ENCODE peak calls at places on chromosomes 11 and 22, in eight cellular contexts. One of them, this sample, is unnamed. For H3K4me1 and H3K36me3, the result is how much of the 10 kb centered on the place peaks cover.

GRCh38 chr22:25032066-25032465 is 79.5 kb downstream of the KIAA1671 start:
- DNase-seq in HCT116: no peak
- DNase-seq in GM12878: no peak
- DNase-seq in mammary epithelial cell: no peak
- DNase-seq in OCI-LY7: no peak
- DNase-seq in GM23248: no peak
- DNase-seq in mesenchymal stem cell: no peak
- DNase-seq in hepatocyte: no peak
- DNase-seq in this sample: no peak

GRCh38 chr11:1906623-1907423 is 12.7 kb upstream of the TNNT3 start:
- DNase-seq in HCT116: no peak
- DNase-seq in GM12878: no peak
- DNase-seq in mammary epithelial cell: no peak
- DNase-seq in OCI-LY7: no peak
- DNase-seq in GM23248: no peak
- DNase-seq in mesenchymal stem cell: no peak
- DNase-seq in hepatocyte: no peak
- DNase-seq in this sample: no peak

GRCh38 chr11:125253795-125254525 is 89.4 kb downstream of the PKNOX2 start:
- DNase-seq in HCT116: no peak
- DNase-seq in GM12878: no peak
- DNase-seq in mammary epithelial cell: no peak
- DNase-seq in OCI-LY7: no peak
- DNase-seq in GM23248: no peak
- DNase-seq in mesenchymal stem cell: peak
- DNase-seq in hepatocyte: no peak
- DNase-seq in this sample: no peak

GRCh38 chr11:126764221-126764620 is 236.3 kb downstream of the KIRREL3 start:
- DNase-seq in HCT116: no peak
- DNase-seq in GM12878: no peak
- DNase-seq in mammary epithelial cell: no peak
- DNase-seq in OCI-LY7: no peak
- DNase-seq in GM23248: peak
- DNase-seq in mesenchymal stem cell: no peak
- DNase-seq in hepatocyte: no peak
- DNase-seq in this sample: no peak

GRCh38 chr11:14860511-14860910 is 31.5 kb downstream of the CYP2R1 start:
- DNase-seq in HCT116: no peak
- DNase-seq in GM12878: no peak
- DNase-seq in mammary epithelial cell: no peak
- DNase-seq in OCI-LY7: no peak
- DNase-seq in GM23248: no peak
- DNase-seq in mesenchymal stem cell: no peak
- DNase-seq in hepatocyte: no peak
- DNase-seq in this sample: no peak

GRCh38 chr11:92332986-92333385 is 108.4 kb downstream of the FAT3 start:
- DNase-seq in HCT116: no peak
- DNase-seq in GM12878: no peak
- DNase-seq in mammary epithelial cell: no peak
- DNase-seq in OCI-LY7: no peak
- DNase-seq in GM23248: peak
- DNase-seq in mesenchymal stem cell: peak
- DNase-seq in hepatocyte: no peak
- DNase-seq in this sample: no peak

GRCh38 chr11:40384991-40385390 is 1074.5 kb downstream of the LRRC4C start:
- DNase-seq in HCT116: no peak
- DNase-seq in GM12878: no peak
- DNase-seq in mammary epithelial cell: no peak
- DNase-seq in OCI-LY7: no peak
- DNase-seq in GM23248: peak
- DNase-seq in mesenchymal stem cell: peak
- DNase-seq in hepatocyte: no peak
- DNase-seq in this sample: no peak

GRCh38 chr11:59918987-59919589 is 19.1 kb upstream of the OOSP1 start:
- DNase-seq in HCT116: peak
- DNase-seq in GM12878: no peak
- DNase-seq in mammary epithelial cell: peak
- DNase-seq in OCI-LY7: peak
- DNase-seq in GM23248: peak
- DNase-seq in mesenchymal stem cell: peak
- DNase-seq in hepatocyte: peak
- DNase-seq in this sample: no peak

GRCh38 chr11:57275582-57275981 is 38.5 kb upstream of the APLNR start:
- DNase-seq in HCT116: no peak
- DNase-seq in GM12878: no peak
- DNase-seq in mammary epithelial cell: no peak
- DNase-seq in OCI-LY7: no peak
- DNase-seq in GM23248: no peak
- DNase-seq in mesenchymal stem cell: no peak
- DNase-seq in hepatocyte: no peak
- DNase-seq in this sample: no peak

GRCh38 chr22:18115844-18116480 is 5.4 kb downstream of the TUBA8 start:
- DNase-seq in HCT116: no peak
- DNase-seq in GM12878: no peak
- DNase-seq in mammary epithelial cell: no peak
- DNase-seq in OCI-LY7: no peak
- DNase-seq in GM23248: no peak
- DNase-seq in mesenchymal stem cell: no peak
- DNase-seq in hepatocyte: no peak
- DNase-seq in this sample: no peak

GRCh38 chr22:17102297-17102667 is 17.5 kb downstream of the IL17RA start:
- DNase-seq in HCT116: no peak
- DNase-seq in GM12878: no peak
- DNase-seq in mammary epithelial cell: no peak
- DNase-seq in OCI-LY7: no peak
- DNase-seq in GM23248: no peak
- DNase-seq in mesenchymal stem cell: no peak
- DNase-seq in hepatocyte: no peak
- DNase-seq in this sample: no peak

GRCh38 chr11:73342633-73343032 is 33.6 kb upstream of the RELT start:
- DNase-seq in HCT116: no peak
- DNase-seq in GM12878: no peak
- DNase-seq in mammary epithelial cell: no peak
- DNase-seq in OCI-LY7: no peak
- DNase-seq in GM23248: peak
- DNase-seq in mesenchymal stem cell: no peak
- DNase-seq in hepatocyte: peak
- DNase-seq in this sample: no peak

GRCh38 chr11:285894-286220 is 3.1 kb upstream of the PGGHG start:
- DNase-seq in HCT116: no peak
- DNase-seq in GM12878: no peak
- DNase-seq in mammary epithelial cell: no peak
- DNase-seq in OCI-LY7: no peak
- DNase-seq in GM23248: no peak
- DNase-seq in mesenchymal stem cell: no peak
- DNase-seq in hepatocyte: no peak
- DNase-seq in this sample: no peak

GRCh38 chr11:117690484-117691205 is 106.4 kb downstream of the DSCAML1 start:
- DNase-seq in HCT116: no peak
- DNase-seq in GM12878: peak
- DNase-seq in mammary epithelial cell: no peak
- DNase-seq in OCI-LY7: no peak
- DNase-seq in GM23248: no peak
- DNase-seq in mesenchymal stem cell: no peak
- DNase-seq in hepatocyte: no peak
- DNase-seq in this sample: no peak

GRCh38 chr11:2426826-2427521 is 17.3 kb downstream of the TRPM5 start:
- DNase-seq in HCT116: no peak
- DNase-seq in GM12878: no peak
- DNase-seq in mammary epithelial cell: no peak
- DNase-seq in OCI-LY7: no peak
- DNase-seq in GM23248: no peak
- DNase-seq in mesenchymal stem cell: no peak
- DNase-seq in hepatocyte: no peak
- DNase-seq in this sample: no peak

GRCh38 chr11:64803846-64804345 is 882 bp upstream of the MAP4K2 start:
- DNase-seq in HCT116: no peak
- DNase-seq in GM12878: no peak
- DNase-seq in mammary epithelial cell: no peak
- DNase-seq in OCI-LY7: no peak
- DNase-seq in GM23248: no peak
- DNase-seq in mesenchymal stem cell: no peak
- DNase-seq in hepatocyte: no peak
- DNase-seq in this sample: no peak
- H3K4me1 ChIP-seq in HCT116: under half
- H3K4me1 ChIP-seq in GM12878: under half
- H3K4me1 ChIP-seq in mammary epithelial cell: under half
- H3K4me1 ChIP-seq in OCI-LY7: half or more
- H3K4me1 ChIP-seq in GM23248: under half
- H3K4me1 ChIP-seq in mesenchymal stem cell: under half
- H3K4me1 ChIP-seq in hepatocyte: under half
- H3K4me1 ChIP-seq in this sample: under half

GRCh38 chr11:68932933-68933577 is 29.4 kb downstream of the IGHMBP2 start:
- DNase-seq in HCT116: no peak
- DNase-seq in GM12878: no peak
- DNase-seq in mammary epithelial cell: no peak
- DNase-seq in OCI-LY7: no peak
- DNase-seq in GM23248: no peak
- DNase-seq in mesenchymal stem cell: no peak
- DNase-seq in hepatocyte: no peak
- DNase-seq in this sample: no peak

GRCh38 chr11:68931911-68932310 is 28.2 kb downstream of the IGHMBP2 start:
- DNase-seq in HCT116: no peak
- DNase-seq in GM12878: no peak
- DNase-seq in mammary epithelial cell: no peak
- DNase-seq in OCI-LY7: no peak
- DNase-seq in GM23248: no peak
- DNase-seq in mesenchymal stem cell: no peak
- DNase-seq in hepatocyte: no peak
- DNase-seq in this sample: no peak

GRCh38 chr11:68933605-68934320 is 30.1 kb downstream of the IGHMBP2 start:
- DNase-seq in HCT116: no peak
- DNase-seq in GM12878: no peak
- DNase-seq in mammary epithelial cell: no peak
- DNase-seq in OCI-LY7: no peak
- DNase-seq in GM23248: no peak
- DNase-seq in mesenchymal stem cell: no peak
- DNase-seq in hepatocyte: no peak
- DNase-seq in this sample: no peak

GRCh38 chr11:68930991-68931855 is 27.5 kb downstream of the IGHMBP2 start:
- DNase-seq in HCT116: no peak
- DNase-seq in GM12878: no peak
- DNase-seq in mammary epithelial cell: no peak
- DNase-seq in OCI-LY7: no peak
- DNase-seq in GM23248: no peak
- DNase-seq in mesenchymal stem cell: no peak
- DNase-seq in hepatocyte: no peak
- DNase-seq in this sample: no peak

DNA sequence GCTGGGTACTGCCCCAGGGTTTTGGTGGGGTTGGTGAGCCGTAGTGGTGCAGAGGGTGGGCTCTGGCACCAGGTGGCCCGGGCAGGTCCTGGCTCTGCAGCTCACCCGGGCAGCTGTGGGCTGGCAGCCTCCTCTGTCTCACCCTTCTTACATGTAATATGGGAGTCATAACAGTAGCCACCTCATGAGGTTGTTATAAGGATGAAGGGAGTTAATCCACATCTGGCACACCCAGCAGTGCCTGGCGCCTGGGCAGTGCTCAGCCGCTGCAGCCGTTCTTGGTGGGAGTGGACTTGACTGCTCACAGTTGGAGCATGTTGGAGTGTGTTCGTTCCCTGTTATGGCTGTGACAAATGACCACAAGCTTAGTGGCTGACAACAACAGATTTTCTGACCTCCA is 28.7 kb downstream of the IGHMBP2 start:
- DNase-seq in HCT116: no peak
- DNase-seq in GM12878: no peak
- DNase-seq in mammary epithelial cell: no peak
- DNase-seq in OCI-LY7: no peak
- DNase-seq in GM23248: no peak
- DNase-seq in mesenchymal stem cell: no peak
- DNase-seq in hepatocyte: no peak
- DNase-seq in this sample: no peak
- H3K36me3 ChIP-seq in HCT116: under half
- H3K36me3 ChIP-seq in GM12878: under half
- H3K36me3 ChIP-seq in mammary epithelial cell: under half
- H3K36me3 ChIP-seq in OCI-LY7: under half
- H3K36me3 ChIP-seq in GM23248: under half
- H3K36me3 ChIP-seq in mesenchymal stem cell: half or more
- H3K36me3 ChIP-seq in hepatocyte: under half
- H3K36me3 ChIP-seq in this sample: under half

GRCh38 chr22:46123694-46124382 is 26.5 kb upstream of the PPARA start:
- DNase-seq in HCT116: no peak
- DNase-seq in GM12878: no peak
- DNase-seq in mammary epithelial cell: no peak
- DNase-seq in OCI-LY7: no peak
- DNase-seq in GM23248: peak
- DNase-seq in mesenchymal stem cell: no peak
- DNase-seq in hepatocyte: no peak
- DNase-seq in this sample: no peak

GRCh38 chr22:46121523-46122287 is 28.6 kb upstream of the PPARA start:
- DNase-seq in HCT116: no peak
- DNase-seq in GM12878: no peak
- DNase-seq in mammary epithelial cell: no peak
- DNase-seq in OCI-LY7: no peak
- DNase-seq in GM23248: peak
- DNase-seq in mesenchymal stem cell: no peak
- DNase-seq in hepatocyte: no peak
- DNase-seq in this sample: no peak

GRCh38 chr22:46124383-46125144 is 25.8 kb upstream of the PPARA start:
- DNase-seq in HCT116: no peak
- DNase-seq in GM12878: no peak
- DNase-seq in mammary epithelial cell: no peak
- DNase-seq in OCI-LY7: no peak
- DNase-seq in GM23248: no peak
- DNase-seq in mesenchymal stem cell: no peak
- DNase-seq in hepatocyte: no peak
- DNase-seq in this sample: no peak

GRCh38 chr22:46122511-46122971 is 27.8 kb upstream of the PPARA start:
- DNase-seq in HCT116: peak
- DNase-seq in GM12878: no peak
- DNase-seq in mammary epithelial cell: no peak
- DNase-seq in OCI-LY7: peak
- DNase-seq in GM23248: peak
- DNase-seq in mesenchymal stem cell: peak
- DNase-seq in hepatocyte: peak
- DNase-seq in this sample: no peak

GRCh38 chr22:46122980-46123693 is 27.2 kb upstream of the PPARA start:
- DNase-seq in HCT116: no peak
- DNase-seq in GM12878: no peak
- DNase-seq in mammary epithelial cell: no peak
- DNase-seq in OCI-LY7: no peak
- DNase-seq in GM23248: peak
- DNase-seq in mesenchymal stem cell: no peak
- DNase-seq in hepatocyte: no peak
- DNase-seq in this sample: no peak
- H3K4me2 ChIP-seq in HCT116: no peak
- H3K4me2 ChIP-seq in GM12878: no peak
- H3K4me2 ChIP-seq in mammary epithelial cell: no peak
- H3K4me2 ChIP-seq in OCI-LY7: no peak
- H3K4me2 ChIP-seq in GM23248: no peak
- H3K4me2 ChIP-seq in mesenchymal stem cell: no peak
- H3K4me2 ChIP-seq in hepatocyte: peak
- H3K4me2 ChIP-seq in this sample: no peak

DNA sequence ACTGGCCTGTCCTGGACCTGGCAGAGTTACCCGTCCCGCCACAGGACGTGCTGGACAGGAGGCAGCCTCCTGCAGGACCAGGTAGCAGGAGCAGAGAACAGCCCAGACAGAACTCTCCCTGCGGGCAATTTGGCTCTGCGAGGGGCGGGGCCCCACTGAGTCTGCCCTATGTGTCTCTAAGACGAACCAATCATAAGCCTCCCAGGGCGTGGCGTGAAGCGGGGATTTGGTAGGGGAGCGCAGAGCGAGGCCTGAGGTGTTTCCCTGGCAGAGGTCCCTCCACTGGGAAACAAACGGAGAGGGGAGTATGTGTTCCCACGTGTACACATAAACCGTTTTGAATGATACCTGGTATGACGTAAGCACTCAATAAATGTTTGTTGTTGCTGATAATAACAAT is 7.4 kb downstream of the CD82 start:
- DNase-seq in HCT116: no peak
- DNase-seq in GM12878: no peak
- DNase-seq in mammary epithelial cell: no peak
- DNase-seq in OCI-LY7: no peak
- DNase-seq in GM23248: no peak
- DNase-seq in mesenchymal stem cell: no peak
- DNase-seq in hepatocyte: no peak
- DNase-seq in this sample: no peak
- H3K4me1 ChIP-seq in HCT116: under half
- H3K4me1 ChIP-seq in GM12878: half or more
- H3K4me1 ChIP-seq in mammary epithelial cell: half or more
- H3K4me1 ChIP-seq in OCI-LY7: under half
- H3K4me1 ChIP-seq in GM23248: under half
- H3K4me1 ChIP-seq in mesenchymal stem cell: half or more
- H3K4me1 ChIP-seq in hepatocyte: under half
- H3K4me1 ChIP-seq in this sample: half or more

This sample was measured in keratinocyte.